ENCODE peak calls at places on chromosome 11, in ten cellular contexts. Z, C, E, I, S, J, F, V, D and L are unnamed samples.

GRCh38 chr11:94814238-94814976 is 46.3 kb downstream of the AMOTL1 start:
- DNase-seq in E (no peak), Z (no peak), J (no peak), V (no peak), C (no peak), F (peak; percentile 82), I (no peak), D (no peak), S (no peak), L (no peak)

GRCh38 chr11:47553417-47553746 is 450 bp upstream of the CELF1 start:
- DNase-seq in C (no peak), Z (no peak), I (no peak), D (no peak), V (no peak), E (no peak), F (no peak), S (no peak), J (no peak), L (no peak)

GRCh38 chr11:15505155-15505554 is 390.4 kb downstream of the INSC start:
- DNase-seq in J (no peak), D (no peak), V (no peak), I (no peak), F (no peak), S (no peak), E (no peak), Z (no peak), C (no peak), L (no peak)

GRCh38 chr11:94539420-94539819 is 4.3 kb upstream of the FUT4 start:
- DNase-seq in D (no peak), C (no peak), J (no peak), S (no peak), Z (no peak), F (no peak), I (no peak), E (no peak), V (no peak), L (no peak)

GRCh38 chr11:29395555-29396072 is 621.2 kb downstream of the KCNA4 start:
- DNase-seq in E (no peak), F (no peak), S (no peak), C (no peak), I (no peak), D (no peak), Z (no peak), J (no peak), V (no peak), L (no peak)

GRCh38 chr11:69911310-69912160 is 92.3 kb upstream of the FGF3 start:
- DNase-seq in D (no peak), V (no peak), J (no peak), F (peak; percentile 60), C (no peak), S (no peak), I (no peak), E (no peak), Z (no peak), L (no peak)

GRCh38 chr11:123484448-123484847 is 54.4 kb downstream of the GRAMD1B start:
- DNase-seq in Z (no peak), F (no peak), D (no peak), I (no peak), E (no peak), S (no peak), C (no peak), V (no peak), J (peak; percentile 23), L (no peak)

GRCh38 chr11:107591446-107592236 is 694 bp downstream of the ELMOD1 start:
- DNase-seq in S (no peak), F (no peak), J (peak; percentile 27), E (peak; percentile 4), D (no peak), Z (peak; percentile 40), V (no peak), C (no peak), I (peak; percentile 32), L (no peak)

GRCh38 chr11:19777032-19777341 is 64.3 kb downstream of the NAV2 start:
- DNase-seq in Z (no peak), V (no peak), E (no peak), I (no peak), J (no peak), D (no peak), F (no peak), C (no peak), S (no peak), L (no peak)

GRCh38 chr11:21470521-21470920 is 722.4 kb upstream of the ANO5 start:
- DNase-seq in V (no peak), Z (no peak), D (no peak), J (no peak), I (no peak), S (no peak), F (no peak), C (no peak), E (no peak), L (no peak)

GRCh38 chr11:119115484-119116234 is 5.7 kb upstream of the HINFP start:
- DNase-seq in F (no peak), C (no peak), Z (no peak), J (no peak), S (no peak), V (no peak), E (no peak), D (no peak), I (peak; percentile 25), L (no peak)

GRCh38 chr11:67483901-67484665 is 1.3 kb downstream of the AIP start:
- DNase-seq in D (no peak), E (no peak), S (no peak), F (no peak), V (no peak), Z (no peak), I (no peak), C (no peak), J (peak; percentile 35), L (no peak)

GRCh38 chr11:109432105-109432504 is 10.1 kb downstream of the C11orf87 start:
- DNase-seq in I (no peak), E (no peak), D (no peak), V (no peak), F (no peak), Z (no peak), J (no peak), C (no peak), S (no peak), L (no peak)

GRCh38 chr11:89521294-89521693 is 30.1 kb upstream of the NOX4 start:
- DNase-seq in F (no peak), Z (no peak), C (peak; percentile 30), V (no peak), E (no peak), D (no peak), I (no peak), J (no peak), S (no peak), L (no peak)

GRCh38 chr11:94775576-94776327 is 7.6 kb downstream of the AMOTL1 start:
- DNase-seq in I (no peak), V (no peak), Z (no peak), J (no peak), E (no peak), D (no peak), S (no peak), C (no peak), F (no peak), L (no peak)

GRCh38 chr11:19853016-19853415 is 140.4 kb downstream of the NAV2 start:
- DNase-seq in J (no peak), I (no peak), V (no peak), E (no peak), S (no peak), Z (no peak), D (peak; percentile 27), C (no peak), F (no peak), L (no peak)

GRCh38 chr11:75673977-75674582 is 5.2 kb upstream of the MAP6 start:
- DNase-seq in D (peak; percentile 29), E (no peak), Z (no peak), V (peak; percentile 59), I (no peak), S (no peak), J (no peak), C (peak; percentile 30), F (no peak), L (no peak)

GRCh38 chr11:202490-202889 is 4.7 kb downstream of the BET1L start:
- DNase-seq in S (no peak), J (no peak), C (no peak), D (no peak), I (no peak), E (no peak), V (no peak), Z (no peak), F (no peak), L (no peak)

GRCh38 chr11:118908931-118909618 is 16.7 kb downstream of the BCL9L start:
- DNase-seq in Z (peak; percentile 55), C (peak; percentile 87), D (peak; percentile 72), F (peak; percentile 97), E (no peak), V (no peak), J (no peak), S (peak; percentile 30), I (peak; percentile 30), L (peak; percentile 81)

GRCh38 chr11:108826136-108826535 is 161.3 kb downstream of the DDX10 start:
- DNase-seq in S (no peak), J (no peak), D (no peak), F (no peak), C (no peak), I (no peak), Z (no peak), E (no peak), V (no peak), L (no peak)

GRCh38 chr11:69058501-69059270 is 10.0 kb downstream of the TPCN2 start:
- DNase-seq in C (no peak), S (no peak), V (no peak), D (no peak), J (no peak), I (no peak), E (no peak), F (no peak), Z (no peak), L (no peak)

GRCh38 chr11:47863189-47863892 is 15.2 kb upstream of the NUP160 start:
- DNase-seq in Z (no peak), I (no peak), C (peak; percentile 97), S (no peak), E (no peak), J (peak; percentile 66), D (peak; percentile 36), V (peak; percentile 47), F (no peak), L (no peak)

GRCh38 chr11:33912405-33913361 is 20.8 kb upstream of the LMO2 start:
- DNase-seq in I (no peak), S (no peak), D (peak; percentile 84), F (no peak), C (peak; percentile 66), V (peak; percentile 51), J (peak; percentile 29), E (no peak), Z (peak; percentile 87), L (no peak)

GRCh38 chr11:36619502-36619901 is 21.5 kb upstream of the RAG2 start:
- DNase-seq in E (no peak), J (no peak), D (no peak), F (no peak), I (no peak), Z (no peak), S (no peak), C (no peak), V (no peak), L (no peak)

GRCh38 chr11:120324932-120325810 is at the start of gene TLCD5:
- DNase-seq in E (no peak), J (peak; percentile 39), Z (peak; percentile 84), C (no peak), S (no peak), F (peak; percentile 76), V (no peak), I (peak; percentile 55), D (peak; percentile 63), L (peak; percentile 59)

GRCh38 chr11:34150494-34151151 is 45.2 kb downstream of the NAT10 start:
- DNase-seq in E (no peak), I (no peak), D (no peak), S (no peak), F (peak; percentile 46), C (no peak), Z (no peak), J (no peak), V (no peak), L (no peak)

GRCh38 chr11:68051191-68052136 is 12.6 kb downstream of the TCIRG1 start:
- DNase-seq in E (no peak), V (no peak), Z (no peak), J (no peak), C (no peak), I (no peak), F (peak; percentile 63), S (no peak), D (no peak), L (no peak)

GRCh38 chr11:17590463-17590862 is 43.4 kb downstream of the OTOG start:
- DNase-seq in E (no peak), S (no peak), J (no peak), I (no peak), C (no peak), Z (no peak), F (peak; percentile 48), V (no peak), D (no peak), L (no peak)